ENCODE peak calls at places on chromosomes 6 and 20, in five cellular contexts. R is colonic mucosa, C is GM12865, P is astrocyte of the cerebellum, F is cardiac muscle cell. E is an unnamed sample.

GRCh38 chr6:102154874-102155273 is 761.4 kb downstream of the GRIK2 start:
- DNase-seq in C (no peak), R (no peak), F (no peak), P (no peak), E (no peak)

GRCh38 chr6:13624871-13625288 is 9.7 kb downstream of the NOL7 start:
- DNase-seq in F (peak; percentile 55), P (no peak), C (peak; percentile 69), R (no peak), E (peak; percentile 45)

GRCh38 chr6:154508573-154509375 is 1.7 kb downstream of the CNKSR3 start:
- DNase-seq in P (no peak), C (no peak), R (peak; percentile 73), F (no peak), E (peak; percentile 22)

GRCh38 chr20:45779011-45779915 is 12.4 kb downstream of the WFDC3 start:
- DNase-seq in P (peak; percentile 99), R (peak; percentile 90), C (no peak), F (no peak), E (peak; percentile 98)

GRCh38 chr6:114172861-114173260 is 170.0 kb downstream of the HS3ST5 start:
- DNase-seq in R (no peak), F (no peak), P (no peak), C (no peak), E (no peak)

GRCh38 chr6:38847497-38847896 is 132.4 kb downstream of the DNAH8 start:
- DNase-seq in P (no peak), R (no peak), C (no peak), F (no peak), E (no peak)

GRCh38 chr20:572752-573151 is 29.2 kb upstream of the CSNK2A1 start:
- DNase-seq in P (no peak), F (no peak), C (no peak), R (no peak), E (no peak)

GRCh38 chr6:40344566-40345185 is 242.5 kb downstream of the LRFN2 start:
- DNase-seq in C (no peak), P (no peak), F (no peak), R (peak; percentile 6), E (no peak)

GRCh38 chr6:52389626-52390360 is 27.8 kb downstream of the PAQR8 start:
- DNase-seq in P (no peak), C (peak; percentile 93), R (peak; percentile 86), F (no peak), E (peak; percentile 50)

GRCh38 chr6:132322398-132322797 is 78.9 kb downstream of the MOXD1 start:
- DNase-seq in R (no peak), C (no peak), P (no peak), F (no peak), E (no peak)

GRCh38 chr6:134813146-134813545 is 136.8 kb downstream of the ALDH8A1 start:
- DNase-seq in F (no peak), C (no peak), P (no peak), R (no peak), E (no peak)

GRCh38 chr6:151096691-151097090 is 143.1 kb upstream of the AKAP12 start:
- DNase-seq in R (no peak), P (no peak), F (no peak), C (no peak), E (no peak)

GRCh38 chr6:139201378-139201777 is 66.5 kb downstream of the HECA start:
- DNase-seq in C (no peak), F (no peak), R (no peak), P (no peak), E (no peak)

GRCh38 chr20:56380375-56380774 is 11.6 kb downstream of the AURKA start:
- DNase-seq in P (no peak), R (no peak), F (no peak), C (no peak), E (no peak)

GRCh38 chr6:11852061-11852619 is 73.5 kb upstream of the ADTRP start:
- DNase-seq in F (no peak), C (peak; percentile 94), P (peak; percentile 33), R (no peak), E (no peak)

GRCh38 chr6:150150821-150151646 is 8.2 kb downstream of the PPP1R14C start:
- DNase-seq in R (peak; percentile 78), C (no peak), F (no peak), P (no peak), E (no peak)

GRCh38 chr6:82877213-82878195 is 188.1 kb downstream of the UBE3D start:
- DNase-seq in F (no peak), P (peak; percentile 80), R (no peak), C (no peak), E (peak; percentile 90)

GRCh38 chr20:24780648-24781047 is 168.4 kb upstream of the CST7 start:
- DNase-seq in R (no peak), F (no peak), P (no peak), C (no peak), E (no peak)

GRCh38 chr6:82739266-82739665 is 326.4 kb downstream of the UBE3D start:
- DNase-seq in F (no peak), R (no peak), P (no peak), C (no peak), E (no peak)

GRCh38 chr20:49045440-49046086 is 549 bp upstream of the CSE1L start:
- DNase-seq in F (peak; percentile 1), P (no peak), R (peak; percentile 36), C (peak; percentile 56), E (no peak)

GRCh38 chr20:47220161-47220582 is 136.3 kb downstream of the ZMYND8 start:
- DNase-seq in C (peak; percentile 60), R (peak; percentile 32), F (peak; percentile 28), P (no peak), E (peak; percentile 54)

GRCh38 chr6:45351667-45352066 is 23.5 kb downstream of the RUNX2 start:
- DNase-seq in P (no peak), C (no peak), F (no peak), R (no peak), E (no peak)

GRCh38 chr20:48411265-48411664 is 416.5 kb downstream of the PREX1 start:
- DNase-seq in P (no peak), R (no peak), F (no peak), C (no peak), E (no peak)

GRCh38 chr6:24477070-24477469 is 12.3 kb downstream of the GPLD1 start:
- DNase-seq in C (no peak), F (no peak), R (no peak), P (no peak), E (no peak)

GRCh38 chr20:6730929-6731328 is 36.6 kb upstream of the BMP2 start:
- DNase-seq in F (no peak), C (no peak), P (no peak), R (no peak), E (no peak)

GRCh38 chr6:109094351-109095035 is at the start of gene SESN1:
- DNase-seq in R (peak; percentile 93), F (peak; percentile 95), P (peak; percentile 82), C (peak; percentile 98), E (peak; percentile 95)
- TF ChIP-seq CTCF in R (no peak), F (no peak), P (no peak), C (no peak), E (no peak)

GRCh38 chr6:35993150-35993549 is 31.3 kb downstream of the SLC26A8 start:
- DNase-seq in R (no peak), P (no peak), C (no peak), F (no peak), E (no peak)
- TF ChIP-seq CTCF in R (no peak), P (no peak), C (no peak), F (no peak), E (no peak)

GRCh38 chr6:169266261-169266660 is 12.6 kb upstream of the THBS2 start:
- DNase-seq in P (no peak), R (no peak), C (no peak), F (no peak), E (no peak)

GRCh38 chr6:169266746-169267629 is 13.3 kb upstream of the THBS2 start:
- DNase-seq in P (no peak), R (no peak), C (no peak), F (no peak), E (no peak)

GRCh38 chr6:169263374-169263773 is 9.7 kb upstream of the THBS2 start:
- DNase-seq in R (no peak), C (no peak), P (no peak), F (no peak), E (no peak)

GRCh38 chr6:169263836-169264608 is 10.4 kb upstream of the THBS2 start:
- DNase-seq in F (no peak), P (peak; percentile 24), C (no peak), R (no peak), E (peak; percentile 81)

GRCh38 chr6:169265486-169266131 is 12.0 kb upstream of the THBS2 start:
- DNase-seq in F (no peak), P (no peak), R (no peak), C (no peak), E (no peak)
- TF ChIP-seq CTCF in F (no peak), P (no peak), R (no peak), C (no peak), E (no peak)

GRCh38 chr20:63369724-63370622 is 8.8 kb upstream of the CHRNA4 start:
- DNase-seq in P (no peak), F (no peak), C (no peak), R (no peak), E (no peak)
- TF ChIP-seq CTCF in P (no peak), F (no peak), C (no peak), R (no peak), E (no peak)

E was measured in MCF 10A.